ENCODE peak calls at places on chromosome 14, in five cellular contexts. A is aorta, S is tibial nerve, W is PC-3, J is H9. D is an unnamed sample. For H3K9me3, the result is how much of the 10 kb centered on the place peaks cover.

GRCh38 chr14:58738876-58739275 is 101.1 kb downstream of the DACT1 start:
- DNase-seq in A (no peak), S (no peak), W (peak), J (no peak), D (no peak)

GRCh38 chr14:94775082-94775874 is 5.4 kb upstream of the GSC start:
- DNase-seq in A (no peak), S (no peak), W (no peak), J (peak), D (no peak)

GRCh38 chr14:24261256-24261968 is 1.6 kb downstream of the TGM1 start:
- DNase-seq in A (no peak), S (no peak), W (no peak), J (no peak), D (no peak)

GRCh38 chr14:24343795-24344660 is 4.2 kb upstream of the RIPK3 start:
- DNase-seq in A (no peak), S (no peak), W (no peak), J (no peak), D (no peak)

GRCh38 chr14:23469906-23470403 is 452 bp downstream of the NGDN start:
- DNase-seq in A (no peak), S (no peak), W (no peak), J (no peak), D (no peak)

GRCh38 chr14:95025218-95025617 is 132.1 kb downstream of the DICER1 start:
- DNase-seq in A (no peak), S (no peak), W (no peak), J (no peak), D (no peak)

GRCh38 chr14:93619176-93619793 is 169.0 kb downstream of the PRIMA1 start:
- DNase-seq in A (no peak), S (no peak), W (peak), J (no peak), D (no peak)

GRCh38 chr14:39368261-39368959 is 63.8 kb downstream of the FBXO33 start:
- DNase-seq in A (peak), S (no peak), W (peak), J (peak), D (no peak)

GRCh38 chr14:89267163-89267562 is 149.9 kb downstream of the FOXN3 start:
- DNase-seq in A (no peak), S (no peak), W (no peak), J (no peak), D (no peak)

GRCh38 chr14:61326847-61327246 is 5.5 kb downstream of the PRKCH start:
- DNase-seq in A (peak), S (peak), W (peak), J (peak), D (no peak)

GRCh38 chr14:42548349-42548748 is 941.7 kb downstream of the LRFN5 start:
- DNase-seq in A (no peak), S (no peak), W (no peak), J (no peak), D (no peak)
- H3K9me3 ChIP-seq in A (under half), S (under half), W (under half), J (under half), D (under half)

DNA sequence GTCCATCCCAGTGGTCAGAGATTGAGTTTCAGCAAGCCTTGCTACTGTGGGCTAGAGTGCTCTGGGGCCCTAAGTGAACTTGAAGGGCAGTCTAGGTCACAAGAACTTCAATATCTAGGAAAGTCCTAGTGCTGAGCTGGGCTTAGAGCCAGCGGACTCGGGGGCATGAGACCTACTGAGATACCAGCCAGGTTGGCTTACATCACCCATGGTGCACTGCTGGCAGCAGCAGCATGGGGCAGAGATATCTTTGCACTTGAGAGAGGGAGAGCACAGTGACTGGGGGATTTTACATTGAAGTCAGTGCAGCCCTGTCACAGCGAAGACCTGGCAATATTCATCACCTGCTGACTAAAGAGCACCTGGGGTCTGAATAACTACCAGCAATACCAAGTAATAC is 158.3 kb upstream of the PRKD1 start:
- DNase-seq in A (no peak), S (no peak), W (no peak), J (no peak), D (no peak)
- H3K9me3 ChIP-seq in A (under half), S (under half), W (under half), J (under half), D (under half)

DNA sequence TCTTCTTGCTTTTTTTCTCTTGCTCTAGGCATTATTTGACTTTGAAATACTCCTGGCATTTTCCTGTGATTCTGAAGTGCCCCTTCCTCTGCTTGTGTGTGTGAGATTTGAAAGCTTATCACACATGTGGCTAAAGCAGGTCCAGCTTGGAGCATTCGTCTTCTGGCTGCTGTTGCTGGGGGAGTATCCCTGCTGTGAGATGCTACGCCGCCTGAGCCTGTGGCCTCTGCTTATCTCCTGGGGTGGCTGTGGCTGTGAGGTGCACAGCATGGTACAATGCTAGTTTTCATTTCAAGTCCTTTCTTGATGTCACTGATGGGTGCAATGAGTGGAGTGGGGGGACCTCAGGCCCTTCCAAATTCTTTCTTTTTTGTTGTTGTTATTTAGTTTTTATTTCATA is 371.8 kb downstream of the ZFP36L1 start:
- DNase-seq in A (no peak), S (no peak), W (no peak), J (no peak), D (no peak)
- H3K9me3 ChIP-seq in A (under half), S (under half), W (under half), J (under half), D (under half)

GRCh38 chr14:30034049-30034635 is 106.5 kb upstream of the PRKD1 start:
- DNase-seq in A (no peak), S (no peak), W (no peak), J (peak), D (no peak)
- H3K9me3 ChIP-seq in A (under half), S (under half), W (under half), J (under half), D (under half)

DNA sequence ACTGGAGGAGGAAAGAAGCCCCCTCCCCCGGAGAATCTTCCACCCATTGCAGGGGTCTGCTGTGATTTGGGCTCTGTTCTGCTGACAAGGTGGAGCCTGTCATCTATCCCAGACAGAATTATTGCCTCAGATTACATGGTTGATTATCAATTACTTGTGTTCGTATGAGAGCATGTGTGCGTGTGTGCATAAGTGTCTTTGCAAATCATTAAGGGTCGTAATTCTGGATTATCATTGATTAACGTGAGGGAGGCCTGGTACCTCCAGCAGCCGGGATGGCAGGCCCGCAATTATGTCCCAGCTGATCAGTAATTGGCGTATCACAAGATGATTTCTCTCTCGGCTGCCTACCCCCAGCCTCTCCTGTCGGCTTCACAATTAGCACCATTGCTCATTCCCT is 29.6 kb upstream of the IRF2BPL start:
- DNase-seq in A (no peak), S (no peak), W (no peak), J (no peak), D (no peak)
- H3K9me3 ChIP-seq in A (under half), S (under half), W (under half), J (under half), D (under half)

DNA sequence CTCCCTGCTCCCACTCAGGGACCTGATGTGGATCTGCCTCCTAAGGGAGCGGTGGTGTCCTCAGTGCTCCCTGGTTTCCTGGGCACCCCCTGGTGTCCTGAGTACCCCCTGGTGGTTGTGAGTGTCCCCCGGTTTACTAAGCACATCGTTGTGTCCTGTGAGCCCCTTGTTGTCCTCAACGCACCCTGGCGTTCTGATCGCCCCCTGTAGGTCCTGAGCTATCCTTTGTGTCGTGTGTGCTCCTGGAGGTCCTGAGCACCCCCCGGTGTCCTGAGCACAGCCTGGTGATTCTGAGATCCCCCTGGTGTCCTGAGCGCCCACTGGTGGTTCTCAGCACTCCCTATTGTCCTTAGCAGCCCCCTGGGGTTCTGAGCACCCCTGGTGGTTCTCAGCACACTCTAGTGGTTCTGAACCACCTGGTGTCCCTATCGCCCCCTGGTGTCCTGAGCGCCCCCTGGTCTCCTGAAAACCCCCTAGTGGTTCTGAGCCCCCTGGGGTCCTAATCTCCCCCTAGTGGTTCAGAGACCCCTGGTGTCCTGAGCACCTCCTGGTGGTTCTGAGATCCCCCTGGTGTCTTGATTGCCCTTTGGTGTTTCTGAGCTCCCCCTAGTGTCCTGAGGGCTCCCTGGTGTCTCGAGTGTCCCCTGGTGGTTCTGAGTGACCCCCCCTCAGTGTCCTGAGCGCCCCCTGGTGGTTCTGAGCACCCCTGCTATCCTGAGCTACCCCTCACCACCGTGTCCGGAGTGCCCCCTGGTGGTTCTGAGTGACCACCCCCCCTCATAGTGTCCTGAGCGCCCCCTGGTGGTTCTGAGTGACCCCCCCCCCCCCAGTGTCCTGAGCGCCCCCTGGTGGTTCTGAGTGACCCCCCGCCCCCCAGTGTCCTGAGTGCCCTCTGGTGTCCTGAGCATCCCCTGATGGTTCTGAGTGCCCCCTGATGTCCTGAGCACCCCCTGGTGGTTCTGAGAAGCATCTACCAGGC is 615.1 kb downstream of the TMEM121 start:
- DNase-seq in A (no peak), S (no peak), W (no peak), J (no peak), D (peak)
- H3K9me3 ChIP-seq in A (under half), S (under half), W (under half), J (under half), D (under half)

DNA sequence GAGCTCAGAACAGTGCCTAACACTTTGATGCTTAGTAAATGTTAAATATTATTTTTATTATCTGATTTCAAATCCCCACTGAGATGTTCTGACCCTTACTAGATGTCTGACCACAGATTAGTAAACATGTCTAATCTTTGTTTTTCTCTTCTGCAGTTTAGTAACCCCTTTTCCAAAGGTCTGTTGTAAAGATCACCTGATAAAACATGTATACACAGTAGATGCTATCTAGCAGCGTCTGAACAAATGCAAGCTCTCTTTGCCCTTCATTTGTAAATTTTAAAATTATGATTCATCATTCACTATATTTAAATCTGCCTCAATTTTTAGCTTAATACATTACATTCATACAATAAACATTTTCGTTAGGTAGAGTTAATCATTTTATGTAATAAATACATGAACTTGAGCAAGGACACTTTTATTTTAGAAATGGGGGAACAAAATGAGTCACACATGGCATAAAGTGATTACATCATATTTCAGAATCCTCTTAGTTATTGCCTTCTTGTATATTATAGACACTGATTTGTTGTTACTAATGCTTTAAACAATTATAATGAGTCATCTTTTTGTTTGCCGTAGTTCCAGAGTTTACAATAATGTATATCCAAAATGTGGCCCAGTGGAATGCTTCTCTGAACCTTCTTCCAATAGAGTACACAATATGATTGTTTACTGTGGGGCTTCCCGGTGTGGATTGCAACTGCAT is 1.7 kb upstream of the OR4K5 start:
- DNase-seq in A (no peak), S (no peak), W (peak), J (no peak), D (no peak)
- H3K9me3 ChIP-seq in A (under half), S (under half), W (under half), J (half or more), D (under half)

GRCh38 chr14:98647754-98648153 is 624.2 kb downstream of the BCL11B start:
- DNase-seq in A (no peak), S (no peak), W (no peak), J (no peak), D (no peak)
- H3K9me3 ChIP-seq in A (under half), S (under half), W (under half), J (under half), D (under half)

D was measured in T-helper 17 cell.